ENCODE peak calls at places on chromosomes 12 and 14, in ten cellular contexts. One of them, this sample, is unnamed.

GRCh38 chr12:71436696-71437095 is 2.9 kb upstream of the LGR5 start:
- DNase-seq in kidney: no peak
- DNase-seq in tibial artery: no peak
- DNase-seq in dorsolateral prefrontal cortex: no peak
- DNase-seq in A549: no peak
- DNase-seq in H9: no peak
- DNase-seq in tibial nerve: no peak
- DNase-seq in GM23338: no peak
- DNase-seq in stomach: no peak
- DNase-seq in left lung: no peak
- DNase-seq in this sample: no peak

GRCh38 chr14:96693252-96693820 is 103.8 kb upstream of the VRK1 start:
- DNase-seq in GM23338: no peak
- DNase-seq in H9: no peak
- DNase-seq in kidney: no peak
- DNase-seq in dorsolateral prefrontal cortex: no peak
- DNase-seq in A549: no peak
- DNase-seq in left lung: no peak
- DNase-seq in tibial nerve: no peak
- DNase-seq in stomach: no peak
- DNase-seq in tibial artery: no peak
- DNase-seq in this sample: no peak

GRCh38 chr14:68703093-68703492 is 89.8 kb downstream of the ZFP36L1 start:
- DNase-seq in kidney: no peak
- DNase-seq in GM23338: no peak
- DNase-seq in A549: peak
- DNase-seq in dorsolateral prefrontal cortex: no peak
- DNase-seq in H9: no peak
- DNase-seq in tibial artery: no peak
- DNase-seq in tibial nerve: no peak
- DNase-seq in left lung: peak
- DNase-seq in stomach: no peak
- DNase-seq in this sample: peak

GRCh38 chr12:131087991-131088700 is 134.4 kb downstream of the ADGRD1 start:
- DNase-seq in A549: no peak
- DNase-seq in tibial nerve: peak
- DNase-seq in H9: peak
- DNase-seq in dorsolateral prefrontal cortex: peak
- DNase-seq in tibial artery: peak
- DNase-seq in stomach: peak
- DNase-seq in GM23338: no peak
- DNase-seq in kidney: peak
- DNase-seq in left lung: peak
- DNase-seq in this sample: no peak

GRCh38 chr14:67668559-67668958 is 5.9 kb downstream of the VTI1B start:
- DNase-seq in dorsolateral prefrontal cortex: no peak
- DNase-seq in A549: no peak
- DNase-seq in tibial artery: no peak
- DNase-seq in H9: no peak
- DNase-seq in tibial nerve: no peak
- DNase-seq in stomach: no peak
- DNase-seq in GM23338: no peak
- DNase-seq in kidney: no peak
- DNase-seq in left lung: no peak
- DNase-seq in this sample: no peak

GRCh38 chr12:131617179-131617578 is 93.7 kb upstream of the SFSWAP start:
- DNase-seq in stomach: no peak
- DNase-seq in left lung: no peak
- DNase-seq in GM23338: no peak
- DNase-seq in tibial nerve: no peak
- DNase-seq in kidney: peak
- DNase-seq in H9: no peak
- DNase-seq in tibial artery: no peak
- DNase-seq in A549: no peak
- DNase-seq in dorsolateral prefrontal cortex: no peak
- DNase-seq in this sample: no peak

GRCh38 chr12:71010143-71010479 is 89.6 kb upstream of the PTPRR start:
- DNase-seq in tibial nerve: no peak
- DNase-seq in H9: no peak
- DNase-seq in kidney: no peak
- DNase-seq in A549: no peak
- DNase-seq in stomach: no peak
- DNase-seq in dorsolateral prefrontal cortex: no peak
- DNase-seq in left lung: no peak
- DNase-seq in tibial artery: no peak
- DNase-seq in GM23338: no peak
- DNase-seq in this sample: no peak

GRCh38 chr14:70698288-70698687 is 56.6 kb downstream of the TTC9 start:
- DNase-seq in stomach: peak
- DNase-seq in dorsolateral prefrontal cortex: no peak
- DNase-seq in tibial nerve: no peak
- DNase-seq in H9: no peak
- DNase-seq in GM23338: no peak
- DNase-seq in kidney: no peak
- DNase-seq in tibial artery: no peak
- DNase-seq in A549: peak
- DNase-seq in left lung: peak
- DNase-seq in this sample: peak

DNA sequence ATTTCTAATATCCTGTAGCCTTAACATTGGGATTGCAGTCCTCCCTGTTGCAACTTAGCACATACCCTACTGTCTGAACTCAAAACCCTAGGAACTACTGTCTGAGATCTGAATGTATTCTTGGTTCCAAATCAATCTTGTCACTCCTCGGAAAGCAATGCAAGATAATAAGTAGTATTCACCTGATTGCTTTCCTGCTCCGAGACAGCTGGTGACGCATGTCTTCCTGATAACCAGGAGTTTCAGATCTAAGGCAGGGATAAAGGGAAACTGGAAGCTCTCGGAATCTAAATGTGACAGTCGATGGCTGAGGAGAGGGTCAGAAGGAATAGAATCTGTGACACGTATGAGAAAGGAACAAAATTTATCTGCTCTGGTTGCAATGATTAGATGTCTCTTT is 67.6 kb downstream of the RMST start:
- DNase-seq in kidney: no peak
- DNase-seq in left lung: no peak
- DNase-seq in H9: no peak
- DNase-seq in tibial artery: no peak
- DNase-seq in tibial nerve: no peak
- DNase-seq in dorsolateral prefrontal cortex: no peak
- DNase-seq in stomach: no peak
- DNase-seq in A549: no peak
- DNase-seq in GM23338: no peak
- DNase-seq in this sample: no peak
- H3K27ac ChIP-seq in kidney: no peak
- H3K27ac ChIP-seq in left lung: no peak
- H3K27ac ChIP-seq in H9: no peak
- H3K27ac ChIP-seq in tibial artery: no peak
- H3K27ac ChIP-seq in tibial nerve: no peak
- H3K27ac ChIP-seq in dorsolateral prefrontal cortex: no peak
- H3K27ac ChIP-seq in stomach: no peak
- H3K27ac ChIP-seq in A549: no peak
- H3K27ac ChIP-seq in GM23338: peak
- H3K27ac ChIP-seq in this sample: no peak

GRCh38 chr12:92036061-92036620 is 109.5 kb downstream of the BTG1 start:
- DNase-seq in H9: no peak
- DNase-seq in dorsolateral prefrontal cortex: no peak
- DNase-seq in GM23338: no peak
- DNase-seq in left lung: no peak
- DNase-seq in stomach: no peak
- DNase-seq in A549: no peak
- DNase-seq in tibial nerve: no peak
- DNase-seq in kidney: no peak
- DNase-seq in tibial artery: no peak
- DNase-seq in this sample: no peak

GRCh38 chr12:92035477-92035876 is 110.2 kb downstream of the BTG1 start:
- DNase-seq in tibial nerve: no peak
- DNase-seq in dorsolateral prefrontal cortex: no peak
- DNase-seq in stomach: no peak
- DNase-seq in kidney: no peak
- DNase-seq in GM23338: no peak
- DNase-seq in A549: no peak
- DNase-seq in H9: no peak
- DNase-seq in tibial artery: no peak
- DNase-seq in left lung: no peak
- DNase-seq in this sample: no peak

GRCh38 chr12:92034083-92034482 is 111.6 kb downstream of the BTG1 start:
- DNase-seq in tibial nerve: no peak
- DNase-seq in A549: no peak
- DNase-seq in tibial artery: no peak
- DNase-seq in H9: no peak
- DNase-seq in stomach: no peak
- DNase-seq in left lung: no peak
- DNase-seq in GM23338: no peak
- DNase-seq in kidney: no peak
- DNase-seq in dorsolateral prefrontal cortex: no peak
- DNase-seq in this sample: no peak

GRCh38 chr12:92032965-92033364 is 112.7 kb downstream of the BTG1 start:
- DNase-seq in H9: no peak
- DNase-seq in dorsolateral prefrontal cortex: no peak
- DNase-seq in tibial nerve: no peak
- DNase-seq in A549: no peak
- DNase-seq in stomach: no peak
- DNase-seq in GM23338: no peak
- DNase-seq in left lung: no peak
- DNase-seq in tibial artery: no peak
- DNase-seq in kidney: no peak
- DNase-seq in this sample: no peak

GRCh38 chr12:92034858-92035401 is 110.7 kb downstream of the BTG1 start:
- DNase-seq in stomach: peak
- DNase-seq in kidney: peak
- DNase-seq in dorsolateral prefrontal cortex: peak
- DNase-seq in A549: peak
- DNase-seq in H9: no peak
- DNase-seq in left lung: peak
- DNase-seq in tibial nerve: peak
- DNase-seq in tibial artery: peak
- DNase-seq in GM23338: no peak
- DNase-seq in this sample: peak
- TF ChIP-seq CTCF in stomach: no peak
- TF ChIP-seq CTCF in kidney: no peak
- TF ChIP-seq CTCF in dorsolateral prefrontal cortex: no peak
- TF ChIP-seq CTCF in A549: no peak
- TF ChIP-seq CTCF in H9: no peak
- TF ChIP-seq CTCF in left lung: no peak
- TF ChIP-seq CTCF in tibial nerve: no peak
- TF ChIP-seq CTCF in tibial artery: no peak
- TF ChIP-seq CTCF in GM23338: no peak
- TF ChIP-seq CTCF in this sample: no peak

DNA sequence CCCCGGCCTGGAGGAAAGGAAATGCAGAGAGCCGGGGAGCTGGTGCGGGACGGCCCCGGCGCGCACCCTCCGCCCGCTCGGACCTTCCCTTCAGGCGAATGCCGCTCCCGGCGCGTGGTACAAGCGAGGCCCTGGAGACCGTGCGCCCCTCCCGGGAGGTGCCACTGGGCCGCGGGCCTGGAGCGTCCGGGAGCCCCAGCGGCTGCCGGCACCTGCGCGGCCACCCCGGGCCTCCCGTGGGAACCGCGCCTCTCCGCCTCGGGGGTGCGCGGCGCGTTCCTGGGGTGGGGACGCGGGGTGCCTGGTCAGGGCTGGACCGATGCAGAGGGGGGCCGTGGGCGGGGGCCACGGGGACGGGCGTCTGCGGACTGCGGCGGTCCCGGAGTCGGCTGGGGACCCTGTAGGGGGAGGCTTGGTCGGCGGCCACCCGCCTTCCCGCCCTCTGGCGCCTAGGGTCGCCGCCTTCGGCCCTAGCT is 518 bp downstream of the PAPLN start:
- DNase-seq in dorsolateral prefrontal cortex: peak
- DNase-seq in A549: no peak
- DNase-seq in H9: no peak
- DNase-seq in tibial artery: peak
- DNase-seq in left lung: no peak
- DNase-seq in GM23338: peak
- DNase-seq in stomach: no peak
- DNase-seq in kidney: peak
- DNase-seq in tibial nerve: peak
- DNase-seq in this sample: no peak
- H3K27ac ChIP-seq in dorsolateral prefrontal cortex: peak
- H3K27ac ChIP-seq in A549: peak
- H3K27ac ChIP-seq in H9: no peak
- H3K27ac ChIP-seq in tibial artery: no peak
- H3K27ac ChIP-seq in left lung: no peak
- H3K27ac ChIP-seq in GM23338: no peak
- H3K27ac ChIP-seq in stomach: peak
- H3K27ac ChIP-seq in kidney: peak
- H3K27ac ChIP-seq in tibial nerve: peak
- H3K27ac ChIP-seq in this sample: peak

GRCh38 chr14:56152221-56152620 is 34.0 kb downstream of the PELI2 start:
- DNase-seq in A549: no peak
- DNase-seq in kidney: no peak
- DNase-seq in tibial nerve: no peak
- DNase-seq in tibial artery: no peak
- DNase-seq in GM23338: no peak
- DNase-seq in stomach: no peak
- DNase-seq in dorsolateral prefrontal cortex: no peak
- DNase-seq in left lung: no peak
- DNase-seq in H9: no peak
- DNase-seq in this sample: no peak

GRCh38 chr14:56153271-56153670 is 35.1 kb downstream of the PELI2 start:
- DNase-seq in tibial nerve: no peak
- DNase-seq in GM23338: no peak
- DNase-seq in stomach: no peak
- DNase-seq in kidney: no peak
- DNase-seq in left lung: no peak
- DNase-seq in tibial artery: no peak
- DNase-seq in A549: no peak
- DNase-seq in H9: no peak
- DNase-seq in dorsolateral prefrontal cortex: no peak
- DNase-seq in this sample: no peak

GRCh38 chr14:56147980-56148901 is 30.0 kb downstream of the PELI2 start:
- DNase-seq in dorsolateral prefrontal cortex: no peak
- DNase-seq in tibial artery: no peak
- DNase-seq in kidney: no peak
- DNase-seq in stomach: no peak
- DNase-seq in tibial nerve: no peak
- DNase-seq in GM23338: peak
- DNase-seq in left lung: no peak
- DNase-seq in A549: no peak
- DNase-seq in H9: no peak
- DNase-seq in this sample: no peak

GRCh38 chr14:56150018-56150417 is 31.8 kb downstream of the PELI2 start:
- DNase-seq in H9: no peak
- DNase-seq in tibial nerve: no peak
- DNase-seq in stomach: no peak
- DNase-seq in kidney: no peak
- DNase-seq in A549: no peak
- DNase-seq in dorsolateral prefrontal cortex: no peak
- DNase-seq in left lung: no peak
- DNase-seq in tibial artery: no peak
- DNase-seq in GM23338: no peak
- DNase-seq in this sample: no peak

DNA sequence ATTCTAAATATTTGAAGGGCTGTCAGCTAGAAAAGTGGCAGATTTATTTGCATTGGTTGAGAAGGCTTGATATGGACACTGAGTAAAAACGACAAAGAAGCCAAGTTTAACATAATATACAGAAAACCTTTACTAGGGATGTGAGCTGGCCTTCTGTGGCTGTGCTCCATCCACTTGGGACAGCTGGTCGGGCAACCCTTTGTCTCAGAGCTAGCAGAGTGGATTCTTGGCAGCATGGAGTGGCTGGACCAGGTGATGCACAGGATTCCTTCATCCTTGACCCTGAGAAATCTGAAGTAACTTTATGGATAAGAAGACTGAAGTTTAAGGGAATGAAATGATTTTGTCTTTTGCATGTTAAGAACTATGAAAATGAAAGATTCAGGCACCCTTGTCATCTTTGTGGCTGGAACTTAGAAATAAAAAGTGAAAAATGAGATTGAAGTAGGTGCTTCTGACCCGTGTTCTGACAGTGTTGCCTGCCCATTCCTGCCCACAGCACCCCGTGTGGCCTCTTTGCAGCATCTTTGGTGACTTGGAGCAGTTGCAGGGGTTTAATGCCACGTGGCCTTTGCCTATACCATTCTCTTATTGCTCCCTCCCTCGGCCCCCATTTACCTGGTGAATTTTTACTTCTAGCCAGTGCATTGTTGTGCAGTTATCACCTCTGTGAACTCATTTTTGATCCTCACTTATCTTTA is 32.6 kb downstream of the PELI2 start:
- DNase-seq in H9: no peak
- DNase-seq in tibial nerve: no peak
- DNase-seq in tibial artery: no peak
- DNase-seq in GM23338: no peak
- DNase-seq in left lung: no peak
- DNase-seq in kidney: no peak
- DNase-seq in A549: peak
- DNase-seq in dorsolateral prefrontal cortex: no peak
- DNase-seq in stomach: no peak
- DNase-seq in this sample: no peak
- TF ChIP-seq CTCF in H9: peak
- TF ChIP-seq CTCF in tibial nerve: no peak
- TF ChIP-seq CTCF in tibial artery: no peak
- TF ChIP-seq CTCF in GM23338: peak
- TF ChIP-seq CTCF in left lung: no peak
- TF ChIP-seq CTCF in kidney: no peak
- TF ChIP-seq CTCF in A549: no peak
- TF ChIP-seq CTCF in dorsolateral prefrontal cortex: no peak
- TF ChIP-seq CTCF in stomach: no peak
- TF ChIP-seq CTCF in this sample: no peak